ENCODE peak calls at places on chromosomes 1 and 21, in nine cellular contexts. W is H7, X is left lung, P is AG04450, I is epithelial cell of esophagus, Y is adipocyte, C is fibroblast of pulmonary artery, T is endodermal cell, R is heart left ventricle. Z is an unnamed sample.

GRCh38 chr1:156106624-156107488 is 7.7 kb upstream of the LMNA start:
- DNase-seq in W (peak; percentile 89), X (no peak), P (no peak), I (no peak), Y (peak; percentile 71), C (no peak), T (peak; percentile 95), R (no peak), Z (no peak)

GRCh38 chr1:235275223-235275622 is 52.8 kb downstream of the ARID4B start:
- DNase-seq in W (no peak), X (no peak), P (no peak), I (no peak), Y (no peak), C (no peak), T (no peak), R (no peak), Z (no peak)

GRCh38 chr21:39326607-39327307 is 13.3 kb upstream of the BRWD1 start:
- DNase-seq in W (peak; percentile 32), X (no peak), P (no peak), I (no peak), Y (no peak), C (no peak), T (no peak), R (no peak), Z (no peak)

GRCh38 chr1:226781937-226782609 is 43.0 kb upstream of the ITPKB start:
- DNase-seq in W (no peak), X (no peak), P (no peak), I (no peak), Y (no peak), C (peak; percentile 23), T (no peak), R (no peak), Z (no peak)

GRCh38 chr1:68291763-68292384 is 59.6 kb upstream of the WLS start:
- DNase-seq in W (peak; percentile 22), X (no peak), P (no peak), I (no peak), Y (peak; percentile 56), C (peak; percentile 42), T (peak; percentile 67), R (no peak), Z (no peak)

GRCh38 chr1:12177999-12178441 is 11.2 kb downstream of the TNFRSF1B start:
- DNase-seq in W (peak; percentile 68), X (peak; percentile 79), P (peak; percentile 81), I (peak; percentile 48), Y (peak; percentile 81), C (peak; percentile 92), T (no peak), R (peak; percentile 90), Z (peak; percentile 63)

GRCh38 chr1:58932820-58933598 is 149.2 kb upstream of the JUN start:
- DNase-seq in W (no peak), X (peak; percentile 89), P (no peak), I (peak; percentile 97), Y (peak; percentile 80), C (peak; percentile 82), T (peak; percentile 61), R (no peak), Z (peak; percentile 92)

GRCh38 chr1:198657550-198658064 is 18.8 kb downstream of the PTPRC start:
- DNase-seq in W (no peak), X (no peak), P (peak; percentile 90), I (peak; percentile 60), Y (peak; percentile 96), C (peak; percentile 98), T (no peak), R (no peak), Z (no peak)

GRCh38 chr1:240027059-240027462 is 64.6 kb upstream of the FMN2 start:
- DNase-seq in W (peak; percentile 44), X (no peak), P (no peak), I (peak; percentile 44), Y (peak; percentile 88), C (peak; percentile 63), T (peak; percentile 81), R (no peak), Z (no peak)

GRCh38 chr1:2977886-2978611 is 43.2 kb upstream of the ACTRT2 start:
- DNase-seq in W (no peak), X (no peak), P (no peak), I (no peak), Y (no peak), C (no peak), T (peak; percentile 25), R (no peak), Z (peak; percentile 20)

DNA sequence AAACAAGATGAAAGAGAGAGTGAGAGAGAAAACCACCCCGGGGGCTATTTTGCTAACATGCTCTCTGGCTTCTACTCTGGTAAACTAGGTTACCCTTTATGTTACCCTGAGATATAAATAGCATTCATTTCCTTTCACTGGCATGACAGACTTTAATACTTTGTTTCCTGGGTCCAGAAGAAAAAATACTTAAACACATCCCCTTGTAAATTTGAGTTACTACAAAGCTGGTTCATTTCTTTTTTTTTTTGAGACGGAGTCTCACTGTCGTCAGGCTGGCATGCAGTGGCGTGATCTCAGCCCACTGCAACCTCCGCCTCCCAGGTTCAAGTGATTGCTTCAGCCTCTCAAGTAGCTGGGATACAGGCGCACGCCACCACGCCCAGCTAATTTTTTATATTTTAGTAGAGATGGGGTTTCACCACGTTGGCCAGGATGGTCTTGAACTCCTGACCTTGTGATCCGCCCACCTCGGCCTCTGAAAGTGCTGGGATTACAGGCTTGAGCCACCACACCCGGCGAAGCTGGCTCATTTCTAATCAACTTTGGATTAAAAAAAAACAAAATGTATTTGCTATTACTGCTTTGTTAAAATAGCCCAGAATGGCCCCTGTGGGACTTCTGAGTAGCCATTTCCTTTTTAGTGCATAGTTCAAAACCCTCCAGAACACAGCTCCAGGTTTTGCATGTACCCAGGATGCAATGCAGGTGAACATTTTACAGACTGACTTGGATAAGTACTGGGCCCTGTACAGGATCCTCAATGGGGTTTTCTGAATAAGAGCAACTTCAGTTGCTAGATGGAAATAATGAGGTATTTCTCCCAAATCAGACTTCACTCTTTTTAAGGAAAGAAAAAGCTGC is 20.6 kb downstream of the INPP5B start:
- DNase-seq in W (no peak), X (no peak), P (no peak), I (no peak), Y (no peak), C (no peak), T (no peak), R (no peak), Z (no peak)
- H3K4me3 ChIP-seq in W (no peak overlapping the region), X (no peak overlapping the region), P (no peak overlapping the region), I (no peak overlapping the region), Y (no peak overlapping the region), C (no peak overlapping the region), T (no peak overlapping the region), R (no peak overlapping the region), Z (no peak overlapping the region)

GRCh38 chr1:114453361-114453784 is 57.6 kb downstream of the TRIM33 start:
- DNase-seq in W (no peak), X (no peak), P (no peak), I (no peak), Y (no peak), C (no peak), T (peak; percentile 49), R (no peak), Z (no peak)

GRCh38 chr1:114448370-114448769 is 62.6 kb downstream of the TRIM33 start:
- DNase-seq in W (no peak), X (no peak), P (no peak), I (no peak), Y (no peak), C (no peak), T (no peak), R (no peak), Z (no peak)
- H3K4me3 ChIP-seq in W (no peak overlapping the region), X (no peak overlapping the region), P (no peak overlapping the region), I (no peak overlapping the region), Y (no peak overlapping the region), C (no peak overlapping the region), T (no peak overlapping the region), R (no peak overlapping the region), Z (no peak overlapping the region)

GRCh38 chr1:98210563-98210962 is 289.7 kb upstream of the DPYD start:
- DNase-seq in W (no peak), X (no peak), P (no peak), I (no peak), Y (no peak), C (no peak), T (no peak), R (no peak), Z (no peak)
- H3K4me3 ChIP-seq in W (no peak overlapping the region), X (no peak overlapping the region), P (peak overlapping the region; percentile 29), I (no peak overlapping the region), Y (peak overlapping the region; percentile 62), C (no peak overlapping the region), T (no peak overlapping the region), R (no peak overlapping the region), Z (no peak overlapping the region)

DNA sequence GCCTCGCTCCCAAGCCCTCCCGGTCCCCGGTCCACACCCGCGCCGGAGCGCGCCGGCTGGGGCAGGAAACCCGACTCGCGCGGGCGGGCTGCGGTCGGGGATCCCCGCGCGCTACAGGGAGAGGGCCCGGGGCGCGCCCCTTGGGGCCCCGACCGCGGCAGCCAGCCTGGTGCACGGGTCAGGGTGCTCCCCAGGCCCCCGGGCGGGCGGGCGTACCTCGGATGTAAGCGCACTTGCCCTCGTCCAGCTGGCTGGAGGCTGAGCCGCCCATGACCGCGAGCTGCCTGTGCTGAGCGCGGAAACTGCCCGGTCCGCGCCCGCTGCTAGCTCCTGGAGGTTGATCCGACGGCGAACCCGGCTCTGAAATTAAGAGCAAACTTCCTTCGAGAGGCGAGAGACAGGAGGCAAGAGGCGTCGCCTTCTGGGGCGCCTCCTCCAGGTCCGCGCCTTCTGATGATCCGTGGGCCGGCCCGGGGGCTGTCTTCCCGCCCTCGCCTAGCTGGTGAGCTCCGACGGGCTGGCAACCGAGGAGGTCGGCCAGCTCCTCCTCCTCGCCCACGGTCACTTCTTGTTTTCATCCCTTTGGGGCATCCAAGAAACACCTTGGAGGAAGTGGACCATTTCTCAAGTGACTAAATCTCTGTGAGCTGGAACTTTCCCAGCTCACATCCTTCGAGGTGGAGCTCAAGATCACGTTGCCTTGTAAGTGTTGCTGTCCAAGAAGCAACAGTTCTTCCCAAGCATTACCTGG is at the start of gene NIBAN1:
- DNase-seq in W (peak; percentile 85), X (peak; percentile 76), P (no peak), I (peak; percentile 67), Y (peak; percentile 68), C (peak; percentile 57), T (peak; percentile 88), R (peak; percentile 83), Z (peak; percentile 73)
- H3K4me3 ChIP-seq in W (peak within 1 kb of the TSS; percentile 63), X (peak within 1 kb of the TSS; percentile 70), P (peak within 1 kb of the TSS; percentile 76), I (peak within 1 kb of the TSS; percentile 66), Y (peak within 1 kb of the TSS; percentile 83), C (peak within 1 kb of the TSS; percentile 74), T (peak within 1 kb of the TSS; percentile 84), R (peak within 1 kb of the TSS; percentile 92), Z (peak within 1 kb of the TSS; percentile 83)

GRCh38 chr1:151638074-151638775 is 26.4 kb downstream of the SNX27 start:
- DNase-seq in W (no peak), X (no peak), P (no peak), I (no peak), Y (no peak), C (no peak), T (no peak), R (no peak), Z (no peak)
- H3K4me3 ChIP-seq in W (no peak overlapping the region), X (no peak overlapping the region), P (no peak overlapping the region), I (no peak overlapping the region), Y (no peak overlapping the region), C (no peak overlapping the region), T (peak overlapping the region; percentile 70), R (no peak overlapping the region), Z (no peak overlapping the region)

Z was measured in stomach.